ENCODE peak calls at places on chromosomes 12 and 14, in ten cellular contexts. One of them, this sample, is unnamed.

GRCh38 chr14:105336477-105337287 is 22.1 kb downstream of the PACS2 start:
- DNase-seq in foreskin keratinocyte: no peak
- DNase-seq in fibroblast of mammary gland: no peak
- DNase-seq in A549: no peak
- DNase-seq in RWPE1: no peak
- DNase-seq in glutamatergic neuron: peak
- DNase-seq in left lung: peak
- DNase-seq in astrocyte: no peak
- DNase-seq in breast epithelium: no peak
- DNase-seq in mucosa of descending colon: peak
- DNase-seq in this sample: no peak

GRCh38 chr14:67837011-67837624 is 17.5 kb downstream of the RAD51B start:
- DNase-seq in foreskin keratinocyte: peak
- DNase-seq in fibroblast of mammary gland: peak
- DNase-seq in A549: peak
- DNase-seq in RWPE1: peak
- DNase-seq in glutamatergic neuron: no peak
- DNase-seq in left lung: no peak
- DNase-seq in astrocyte: peak
- DNase-seq in breast epithelium: no peak
- DNase-seq in mucosa of descending colon: no peak
- DNase-seq in this sample: no peak

GRCh38 chr14:35526962-35527361 is 7.0 kb upstream of the INSM2 start:
- DNase-seq in foreskin keratinocyte: no peak
- DNase-seq in fibroblast of mammary gland: no peak
- DNase-seq in A549: no peak
- DNase-seq in RWPE1: no peak
- DNase-seq in glutamatergic neuron: no peak
- DNase-seq in left lung: no peak
- DNase-seq in astrocyte: no peak
- DNase-seq in breast epithelium: no peak
- DNase-seq in mucosa of descending colon: no peak
- DNase-seq in this sample: no peak

GRCh38 chr14:96594961-96595360 is 92.8 kb downstream of the PAPOLA start:
- DNase-seq in foreskin keratinocyte: no peak
- DNase-seq in fibroblast of mammary gland: no peak
- DNase-seq in A549: no peak
- DNase-seq in RWPE1: no peak
- DNase-seq in glutamatergic neuron: no peak
- DNase-seq in left lung: no peak
- DNase-seq in astrocyte: no peak
- DNase-seq in breast epithelium: no peak
- DNase-seq in mucosa of descending colon: no peak
- DNase-seq in this sample: no peak

GRCh38 chr12:67876305-67876915 is 112.8 kb upstream of the IFNG-AS1 start:
- DNase-seq in foreskin keratinocyte: no peak
- DNase-seq in fibroblast of mammary gland: no peak
- DNase-seq in A549: no peak
- DNase-seq in RWPE1: no peak
- DNase-seq in glutamatergic neuron: no peak
- DNase-seq in left lung: no peak
- DNase-seq in astrocyte: no peak
- DNase-seq in breast epithelium: no peak
- DNase-seq in mucosa of descending colon: no peak
- DNase-seq in this sample: no peak

GRCh38 chr12:54917001-54917488 is 62.7 kb downstream of the MUCL1 start:
- DNase-seq in foreskin keratinocyte: no peak
- DNase-seq in fibroblast of mammary gland: no peak
- DNase-seq in A549: no peak
- DNase-seq in RWPE1: no peak
- DNase-seq in glutamatergic neuron: peak
- DNase-seq in left lung: peak
- DNase-seq in astrocyte: no peak
- DNase-seq in breast epithelium: no peak
- DNase-seq in mucosa of descending colon: no peak
- DNase-seq in this sample: no peak

GRCh38 chr14:49852351-49853157 is at the start of gene NEMF:
- DNase-seq in foreskin keratinocyte: peak
- DNase-seq in fibroblast of mammary gland: peak
- DNase-seq in A549: peak
- DNase-seq in RWPE1: peak
- DNase-seq in glutamatergic neuron: peak
- DNase-seq in left lung: peak
- DNase-seq in astrocyte: peak
- DNase-seq in breast epithelium: peak
- DNase-seq in mucosa of descending colon: peak
- DNase-seq in this sample: peak

GRCh38 chr12:42459336-42459847 is 130.2 kb downstream of the PRICKLE1 start:
- DNase-seq in foreskin keratinocyte: no peak
- DNase-seq in fibroblast of mammary gland: no peak
- DNase-seq in A549: no peak
- DNase-seq in RWPE1: no peak
- DNase-seq in glutamatergic neuron: no peak
- DNase-seq in left lung: no peak
- DNase-seq in astrocyte: no peak
- DNase-seq in breast epithelium: no peak
- DNase-seq in mucosa of descending colon: no peak
- DNase-seq in this sample: no peak

GRCh38 chr14:58987601-58988000 is 200.9 kb upstream of the DAAM1 start:
- DNase-seq in foreskin keratinocyte: no peak
- DNase-seq in fibroblast of mammary gland: no peak
- DNase-seq in A549: no peak
- DNase-seq in RWPE1: no peak
- DNase-seq in glutamatergic neuron: no peak
- DNase-seq in left lung: no peak
- DNase-seq in astrocyte: no peak
- DNase-seq in breast epithelium: no peak
- DNase-seq in mucosa of descending colon: no peak
- DNase-seq in this sample: no peak

GRCh38 chr14:50772361-50772760 is 58.6 kb downstream of the NIN start:
- DNase-seq in foreskin keratinocyte: no peak
- DNase-seq in fibroblast of mammary gland: peak
- DNase-seq in A549: no peak
- DNase-seq in RWPE1: no peak
- DNase-seq in glutamatergic neuron: no peak
- DNase-seq in left lung: no peak
- DNase-seq in astrocyte: peak
- DNase-seq in breast epithelium: no peak
- DNase-seq in mucosa of descending colon: no peak
- DNase-seq in this sample: no peak

GRCh38 chr14:100826371-100827139 is 637 bp downstream of the MEG3 start:
- DNase-seq in foreskin keratinocyte: no peak
- DNase-seq in fibroblast of mammary gland: no peak
- DNase-seq in A549: no peak
- DNase-seq in RWPE1: no peak
- DNase-seq in glutamatergic neuron: no peak
- DNase-seq in left lung: no peak
- DNase-seq in astrocyte: no peak
- DNase-seq in breast epithelium: no peak
- DNase-seq in mucosa of descending colon: no peak
- DNase-seq in this sample: no peak

GRCh38 chr12:56079729-56080555 is at the start of gene ERBB3:
- DNase-seq in foreskin keratinocyte: peak
- DNase-seq in fibroblast of mammary gland: peak
- DNase-seq in A549: peak
- DNase-seq in RWPE1: peak
- DNase-seq in glutamatergic neuron: peak
- DNase-seq in left lung: peak
- DNase-seq in astrocyte: peak
- DNase-seq in breast epithelium: peak
- DNase-seq in mucosa of descending colon: peak
- DNase-seq in this sample: peak

GRCh38 chr12:7915911-7916403 is 20.0 kb downstream of the SLC2A3 start:
- DNase-seq in foreskin keratinocyte: no peak
- DNase-seq in fibroblast of mammary gland: no peak
- DNase-seq in A549: no peak
- DNase-seq in RWPE1: no peak
- DNase-seq in glutamatergic neuron: no peak
- DNase-seq in left lung: peak
- DNase-seq in astrocyte: peak
- DNase-seq in breast epithelium: no peak
- DNase-seq in mucosa of descending colon: peak
- DNase-seq in this sample: no peak

GRCh38 chr14:105448706-105449111 is 25.9 kb upstream of the CRIP2 start:
- DNase-seq in foreskin keratinocyte: no peak
- DNase-seq in fibroblast of mammary gland: peak
- DNase-seq in A549: peak
- DNase-seq in RWPE1: peak
- DNase-seq in glutamatergic neuron: peak
- DNase-seq in left lung: peak
- DNase-seq in astrocyte: peak
- DNase-seq in breast epithelium: peak
- DNase-seq in mucosa of descending colon: peak
- DNase-seq in this sample: peak

GRCh38 chr12:9742665-9743064 is 9.8 kb upstream of the CLECL1 start:
- DNase-seq in foreskin keratinocyte: no peak
- DNase-seq in fibroblast of mammary gland: no peak
- DNase-seq in A549: no peak
- DNase-seq in RWPE1: no peak
- DNase-seq in glutamatergic neuron: no peak
- DNase-seq in left lung: no peak
- DNase-seq in astrocyte: no peak
- DNase-seq in breast epithelium: no peak
- DNase-seq in mucosa of descending colon: peak
- DNase-seq in this sample: no peak

GRCh38 chr12:53381739-53382630 is 2.0 kb downstream of the SP1 start:
- DNase-seq in foreskin keratinocyte: peak
- DNase-seq in fibroblast of mammary gland: peak
- DNase-seq in A549: no peak
- DNase-seq in RWPE1: peak
- DNase-seq in glutamatergic neuron: peak
- DNase-seq in left lung: no peak
- DNase-seq in astrocyte: no peak
- DNase-seq in breast epithelium: no peak
- DNase-seq in mucosa of descending colon: peak
- DNase-seq in this sample: peak
- TF ChIP-seq CTCF in foreskin keratinocyte: peak
- TF ChIP-seq CTCF in fibroblast of mammary gland: peak
- TF ChIP-seq CTCF in A549: peak
- TF ChIP-seq CTCF in RWPE1: peak
- TF ChIP-seq CTCF in glutamatergic neuron: peak
- TF ChIP-seq CTCF in left lung: peak
- TF ChIP-seq CTCF in astrocyte: peak
- TF ChIP-seq CTCF in breast epithelium: no peak
- TF ChIP-seq CTCF in mucosa of descending colon: peak
- TF ChIP-seq CTCF in this sample: peak

DNA sequence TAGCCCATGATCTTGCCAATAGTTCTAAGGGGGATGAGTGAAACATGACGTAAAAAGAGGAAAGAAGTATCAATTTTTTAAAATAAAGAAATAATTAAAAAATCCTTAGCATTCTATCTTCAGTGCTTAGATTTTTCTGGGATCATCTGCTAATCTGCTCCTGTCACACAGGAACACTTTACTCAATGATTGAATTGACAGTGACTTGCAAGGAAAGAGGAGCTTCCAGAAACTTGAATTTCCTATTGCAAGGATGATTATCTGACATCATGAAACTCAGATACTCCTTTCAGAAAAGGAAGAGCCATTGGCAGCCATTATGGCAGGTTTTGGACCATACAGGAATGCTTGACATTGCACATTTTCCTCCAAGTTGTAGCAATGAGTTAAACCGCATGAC is 41.4 kb upstream of the PTPRO start:
- DNase-seq in foreskin keratinocyte: no peak
- DNase-seq in fibroblast of mammary gland: no peak
- DNase-seq in A549: no peak
- DNase-seq in RWPE1: no peak
- DNase-seq in glutamatergic neuron: no peak
- DNase-seq in left lung: no peak
- DNase-seq in astrocyte: no peak
- DNase-seq in breast epithelium: no peak
- DNase-seq in mucosa of descending colon: no peak
- DNase-seq in this sample: no peak
- TF ChIP-seq CTCF in foreskin keratinocyte: no peak
- TF ChIP-seq CTCF in fibroblast of mammary gland: no peak
- TF ChIP-seq CTCF in A549: no peak
- TF ChIP-seq CTCF in RWPE1: no peak
- TF ChIP-seq CTCF in glutamatergic neuron: no peak
- TF ChIP-seq CTCF in left lung: no peak
- TF ChIP-seq CTCF in astrocyte: no peak
- TF ChIP-seq CTCF in breast epithelium: no peak
- TF ChIP-seq CTCF in mucosa of descending colon: no peak
- TF ChIP-seq CTCF in this sample: no peak

GRCh38 chr14:103084021-103084919 is at the start of gene LBHD2:
- DNase-seq in foreskin keratinocyte: no peak
- DNase-seq in fibroblast of mammary gland: no peak
- DNase-seq in A549: no peak
- DNase-seq in RWPE1: no peak
- DNase-seq in glutamatergic neuron: no peak
- DNase-seq in left lung: peak
- DNase-seq in astrocyte: no peak
- DNase-seq in breast epithelium: no peak
- DNase-seq in mucosa of descending colon: peak
- DNase-seq in this sample: no peak
- TF ChIP-seq CTCF in foreskin keratinocyte: no peak
- TF ChIP-seq CTCF in fibroblast of mammary gland: no peak
- TF ChIP-seq CTCF in A549: no peak
- TF ChIP-seq CTCF in RWPE1: no peak
- TF ChIP-seq CTCF in glutamatergic neuron: no peak
- TF ChIP-seq CTCF in left lung: no peak
- TF ChIP-seq CTCF in astrocyte: no peak
- TF ChIP-seq CTCF in breast epithelium: no peak
- TF ChIP-seq CTCF in mucosa of descending colon: no peak
- TF ChIP-seq CTCF in this sample: no peak

GRCh38 chr12:120750806-120751205 is 25.2 kb downstream of the ACADS start:
- DNase-seq in foreskin keratinocyte: no peak
- DNase-seq in fibroblast of mammary gland: no peak
- DNase-seq in A549: no peak
- DNase-seq in RWPE1: no peak
- DNase-seq in glutamatergic neuron: no peak
- DNase-seq in left lung: no peak
- DNase-seq in astrocyte: no peak
- DNase-seq in breast epithelium: no peak
- DNase-seq in mucosa of descending colon: no peak
- DNase-seq in this sample: no peak
- TF ChIP-seq CTCF in foreskin keratinocyte: peak
- TF ChIP-seq CTCF in fibroblast of mammary gland: no peak
- TF ChIP-seq CTCF in A549: peak
- TF ChIP-seq CTCF in RWPE1: no peak
- TF ChIP-seq CTCF in glutamatergic neuron: no peak
- TF ChIP-seq CTCF in left lung: no peak
- TF ChIP-seq CTCF in astrocyte: no peak
- TF ChIP-seq CTCF in breast epithelium: no peak
- TF ChIP-seq CTCF in mucosa of descending colon: no peak
- TF ChIP-seq CTCF in this sample: peak

DNA sequence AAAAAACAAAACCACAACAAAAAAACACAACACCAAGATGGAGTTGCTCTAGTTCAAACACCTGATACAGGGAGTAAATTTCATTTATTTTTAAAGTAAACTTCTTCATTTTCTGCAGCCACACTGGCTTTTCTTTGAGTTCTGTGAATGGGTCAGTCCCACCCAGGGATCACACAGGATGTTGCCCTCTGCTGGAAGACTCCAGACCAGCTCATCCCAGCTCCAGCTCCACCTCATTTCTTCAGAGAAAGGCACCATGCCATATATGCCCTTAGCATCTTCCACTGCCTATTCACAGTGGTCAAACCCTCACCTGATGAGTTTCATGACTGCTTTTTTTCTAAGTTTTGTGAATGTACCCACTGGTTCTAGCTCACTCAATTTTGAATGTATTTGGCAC is 8.0 kb downstream of the GLIPR1 start:
- DNase-seq in foreskin keratinocyte: no peak
- DNase-seq in fibroblast of mammary gland: peak
- DNase-seq in A549: peak
- DNase-seq in RWPE1: no peak
- DNase-seq in glutamatergic neuron: peak
- DNase-seq in left lung: no peak
- DNase-seq in astrocyte: peak
- DNase-seq in breast epithelium: no peak
- DNase-seq in mucosa of descending colon: no peak
- DNase-seq in this sample: no peak
- TF ChIP-seq CTCF in foreskin keratinocyte: peak
- TF ChIP-seq CTCF in fibroblast of mammary gland: peak
- TF ChIP-seq CTCF in A549: peak
- TF ChIP-seq CTCF in RWPE1: no peak
- TF ChIP-seq CTCF in glutamatergic neuron: peak
- TF ChIP-seq CTCF in left lung: no peak
- TF ChIP-seq CTCF in astrocyte: peak
- TF ChIP-seq CTCF in breast epithelium: no peak
- TF ChIP-seq CTCF in mucosa of descending colon: no peak
- TF ChIP-seq CTCF in this sample: peak